ENCODE peak calls at places on chromosome 15, in four cellular contexts. One of them, this sample, is unnamed.

GRCh38 chr15:82228750-82229149 is 33.8 kb downstream of the EFL1 start:
- DNase-seq in endothelial cell of umbilical vein: no peak
- DNase-seq in NB4: no peak
- DNase-seq in A549: no peak
- DNase-seq in this sample: no peak

GRCh38 chr15:74170845-74171578 is 2.5 kb upstream of the ISLR start:
- DNase-seq in endothelial cell of umbilical vein: no peak
- DNase-seq in NB4: no peak
- DNase-seq in A549: no peak
- DNase-seq in this sample: no peak

GRCh38 chr15:65212097-65212496 is 824 bp upstream of the CILP start:
- DNase-seq in endothelial cell of umbilical vein: no peak
- DNase-seq in NB4: peak; percentile 68
- DNase-seq in A549: peak; percentile 48
- DNase-seq in this sample: peak; percentile 91

GRCh38 chr15:30919877-30920550 is 16.3 kb downstream of the FAN1 start:
- DNase-seq in endothelial cell of umbilical vein: no peak
- DNase-seq in NB4: no peak
- DNase-seq in A549: no peak
- DNase-seq in this sample: no peak

GRCh38 chr15:70799667-70800450 is 36.5 kb upstream of the UACA start:
- DNase-seq in endothelial cell of umbilical vein: peak; percentile 94
- DNase-seq in NB4: no peak
- DNase-seq in A549: no peak
- DNase-seq in this sample: no peak

GRCh38 chr15:98076021-98076816 is 115.7 kb downstream of the ARRDC4 start:
- DNase-seq in endothelial cell of umbilical vein: no peak
- DNase-seq in NB4: peak; percentile 48
- DNase-seq in A549: no peak
- DNase-seq in this sample: peak; percentile 84

GRCh38 chr15:64044315-64045105 is 1.8 kb downstream of the DAPK2 start:
- DNase-seq in endothelial cell of umbilical vein: no peak
- DNase-seq in NB4: peak; percentile 40
- DNase-seq in A549: no peak
- DNase-seq in this sample: no peak

GRCh38 chr15:89391685-89392257 is 57.1 kb upstream of the POLG start:
- DNase-seq in endothelial cell of umbilical vein: no peak
- DNase-seq in NB4: no peak
- DNase-seq in A549: no peak
- DNase-seq in this sample: no peak

GRCh38 chr15:89732451-89733172 is 18.4 kb downstream of the MESP1 start:
- DNase-seq in endothelial cell of umbilical vein: no peak
- DNase-seq in NB4: no peak
- DNase-seq in A549: no peak
- DNase-seq in this sample: no peak

GRCh38 chr15:51155906-51156305 is 61.2 kb upstream of the TNFAIP8L3 start:
- DNase-seq in endothelial cell of umbilical vein: peak; percentile 52
- DNase-seq in NB4: no peak
- DNase-seq in A549: no peak
- DNase-seq in this sample: no peak

GRCh38 chr15:62711691-62712454 is 330.7 kb upstream of the TPM1 start:
- DNase-seq in endothelial cell of umbilical vein: peak; percentile 7
- DNase-seq in NB4: no peak
- DNase-seq in A549: no peak
- DNase-seq in this sample: no peak

GRCh38 chr15:59413577-59413976 is 24.4 kb upstream of the FAM81A start:
- DNase-seq in endothelial cell of umbilical vein: no peak
- DNase-seq in NB4: no peak
- DNase-seq in A549: no peak
- DNase-seq in this sample: no peak

GRCh38 chr15:58141894-58142293 is 3.7 kb downstream of the AQP9 start:
- DNase-seq in endothelial cell of umbilical vein: no peak
- DNase-seq in NB4: no peak
- DNase-seq in A549: no peak
- DNase-seq in this sample: no peak

GRCh38 chr15:60079210-60079609 is 75.1 kb downstream of the FOXB1 start:
- DNase-seq in endothelial cell of umbilical vein: no peak
- DNase-seq in NB4: no peak
- DNase-seq in A549: no peak
- DNase-seq in this sample: no peak

GRCh38 chr15:63402498-63403253 is 21.0 kb upstream of the CA12 start:
- DNase-seq in endothelial cell of umbilical vein: peak; percentile 67
- DNase-seq in NB4: peak; percentile 53
- DNase-seq in A549: peak; percentile 55
- DNase-seq in this sample: peak; percentile 57

GRCh38 chr15:70235347-70235746 is 137.6 kb upstream of the TLE3 start:
- DNase-seq in endothelial cell of umbilical vein: no peak
- DNase-seq in NB4: no peak
- DNase-seq in A549: no peak
- DNase-seq in this sample: no peak

GRCh38 chr15:57356636-57357035 is 19.7 kb upstream of the CGNL1 start:
- DNase-seq in endothelial cell of umbilical vein: peak; percentile 22
- DNase-seq in NB4: no peak
- DNase-seq in A549: no peak
- DNase-seq in this sample: no peak

GRCh38 chr15:67142142-67143092 is 77.0 kb downstream of the SMAD3 start:
- DNase-seq in endothelial cell of umbilical vein: peak; percentile 80
- DNase-seq in NB4: no peak
- DNase-seq in A549: no peak
- DNase-seq in this sample: no peak

GRCh38 chr15:54519577-54519976 is 541.3 kb downstream of the UNC13C start:
- DNase-seq in endothelial cell of umbilical vein: no peak
- DNase-seq in NB4: no peak
- DNase-seq in A549: no peak
- DNase-seq in this sample: no peak

GRCh38 chr15:62142736-62143135 is 22.3 kb downstream of the C2CD4B start:
- DNase-seq in endothelial cell of umbilical vein: no peak
- DNase-seq in NB4: no peak
- DNase-seq in A549: no peak
- DNase-seq in this sample: no peak

GRCh38 chr15:70196314-70197291 is 98.9 kb upstream of the TLE3 start:
- DNase-seq in endothelial cell of umbilical vein: no peak
- DNase-seq in NB4: peak; percentile 78
- DNase-seq in A549: no peak
- DNase-seq in this sample: no peak

GRCh38 chr15:52262364-52262763 is 33.2 kb downstream of the MYO5C start:
- DNase-seq in endothelial cell of umbilical vein: peak; percentile 31
- DNase-seq in NB4: no peak
- DNase-seq in A549: no peak
- DNase-seq in this sample: no peak

GRCh38 chr15:77877869-77878577 is 199.5 kb downstream of the TBC1D2B start:
- DNase-seq in endothelial cell of umbilical vein: no peak
- DNase-seq in NB4: no peak
- DNase-seq in A549: no peak
- DNase-seq in this sample: no peak

GRCh38 chr15:77870195-77871065 is 207.1 kb downstream of the TBC1D2B start:
- DNase-seq in endothelial cell of umbilical vein: peak; percentile 63
- DNase-seq in NB4: peak; percentile 73
- DNase-seq in A549: peak; percentile 73
- DNase-seq in this sample: peak; percentile 72

GRCh38 chr15:77869021-77869895 is 208.3 kb downstream of the TBC1D2B start:
- DNase-seq in endothelial cell of umbilical vein: peak; percentile 10
- DNase-seq in NB4: no peak
- DNase-seq in A549: no peak
- DNase-seq in this sample: no peak

GRCh38 chr15:77871838-77872371 is 205.6 kb downstream of the TBC1D2B start:
- DNase-seq in endothelial cell of umbilical vein: no peak
- DNase-seq in NB4: peak; percentile 41
- DNase-seq in A549: no peak
- DNase-seq in this sample: peak; percentile 41

DNA sequence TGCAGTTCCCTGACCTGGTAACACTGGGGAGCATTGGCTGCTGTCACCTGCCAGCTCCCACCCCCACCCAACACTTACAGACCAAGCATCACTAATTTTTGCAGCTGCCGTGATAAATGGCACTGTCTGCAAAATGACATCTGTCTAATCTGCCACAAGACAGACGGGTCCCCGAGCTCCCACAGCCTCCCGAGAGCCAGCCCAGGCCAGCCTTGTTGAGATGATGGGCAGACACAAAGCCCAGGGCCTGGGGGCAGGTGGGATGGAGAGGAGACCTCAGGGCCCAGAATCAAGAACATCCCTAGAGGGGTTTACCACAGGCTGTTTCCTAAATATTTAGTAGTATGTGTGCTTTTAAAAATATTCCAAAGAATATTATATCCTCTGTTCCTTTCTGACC is 203.4 kb downstream of the TBC1D2B start:
- DNase-seq in endothelial cell of umbilical vein: no peak
- DNase-seq in NB4: no peak
- DNase-seq in A549: no peak
- DNase-seq in this sample: no peak
- TF ChIP-seq MYC in endothelial cell of umbilical vein: no peak
- TF ChIP-seq MYC in NB4: no peak
- TF ChIP-seq MYC in A549: no peak
- TF ChIP-seq MYC in this sample: no peak

GRCh38 chr15:69026355-69026754 is 11.9 kb downstream of the NOX5 start:
- DNase-seq in endothelial cell of umbilical vein: no peak
- DNase-seq in NB4: no peak
- DNase-seq in A549: no peak
- DNase-seq in this sample: no peak

GRCh38 chr15:69031013-69032001 is 16.8 kb downstream of the NOX5 start:
- DNase-seq in endothelial cell of umbilical vein: peak; percentile 35
- DNase-seq in NB4: peak; percentile 60
- DNase-seq in A549: peak; percentile 82
- DNase-seq in this sample: peak; percentile 53

GRCh38 chr15:69027976-69028518 is 13.6 kb downstream of the NOX5 start:
- DNase-seq in endothelial cell of umbilical vein: no peak
- DNase-seq in NB4: no peak
- DNase-seq in A549: no peak
- DNase-seq in this sample: no peak

GRCh38 chr15:69021895-69022294 is 7.4 kb downstream of the NOX5 start:
- DNase-seq in endothelial cell of umbilical vein: no peak
- DNase-seq in NB4: no peak
- DNase-seq in A549: no peak
- DNase-seq in this sample: no peak

GRCh38 chr15:69025320-69025719 is 10.8 kb downstream of the NOX5 start:
- DNase-seq in endothelial cell of umbilical vein: no peak
- DNase-seq in NB4: no peak
- DNase-seq in A549: no peak
- DNase-seq in this sample: no peak
- TF ChIP-seq MYC in endothelial cell of umbilical vein: no peak
- TF ChIP-seq MYC in NB4: no peak
- TF ChIP-seq MYC in A549: no peak
- TF ChIP-seq MYC in this sample: no peak

DNA sequence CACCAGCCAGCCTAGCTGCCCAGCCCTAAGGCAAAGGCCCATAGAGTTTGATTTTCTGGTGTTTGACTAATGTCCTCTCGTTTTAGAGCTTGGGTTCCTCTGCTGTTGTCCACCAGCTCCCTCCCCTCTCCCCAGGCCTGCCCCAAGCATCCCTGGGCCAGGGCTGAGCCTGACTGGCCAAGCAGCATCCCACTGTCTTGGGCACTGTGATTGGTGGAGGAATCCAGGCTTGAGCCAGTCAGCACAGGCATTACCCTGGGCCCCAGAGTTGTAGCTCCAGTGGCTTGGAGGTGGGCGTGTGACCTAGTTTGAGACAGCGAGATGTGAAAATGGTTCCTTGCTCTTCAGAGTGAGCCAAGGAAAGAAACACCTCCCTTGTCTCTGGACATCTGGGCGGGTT is 155.3 kb upstream of the MEF2A start:
- DNase-seq in endothelial cell of umbilical vein: no peak
- DNase-seq in NB4: no peak
- DNase-seq in A549: no peak
- DNase-seq in this sample: no peak
- TF ChIP-seq MYC in endothelial cell of umbilical vein: no peak
- TF ChIP-seq MYC in NB4: no peak
- TF ChIP-seq MYC in A549: no peak
- TF ChIP-seq MYC in this sample: no peak

DNA sequence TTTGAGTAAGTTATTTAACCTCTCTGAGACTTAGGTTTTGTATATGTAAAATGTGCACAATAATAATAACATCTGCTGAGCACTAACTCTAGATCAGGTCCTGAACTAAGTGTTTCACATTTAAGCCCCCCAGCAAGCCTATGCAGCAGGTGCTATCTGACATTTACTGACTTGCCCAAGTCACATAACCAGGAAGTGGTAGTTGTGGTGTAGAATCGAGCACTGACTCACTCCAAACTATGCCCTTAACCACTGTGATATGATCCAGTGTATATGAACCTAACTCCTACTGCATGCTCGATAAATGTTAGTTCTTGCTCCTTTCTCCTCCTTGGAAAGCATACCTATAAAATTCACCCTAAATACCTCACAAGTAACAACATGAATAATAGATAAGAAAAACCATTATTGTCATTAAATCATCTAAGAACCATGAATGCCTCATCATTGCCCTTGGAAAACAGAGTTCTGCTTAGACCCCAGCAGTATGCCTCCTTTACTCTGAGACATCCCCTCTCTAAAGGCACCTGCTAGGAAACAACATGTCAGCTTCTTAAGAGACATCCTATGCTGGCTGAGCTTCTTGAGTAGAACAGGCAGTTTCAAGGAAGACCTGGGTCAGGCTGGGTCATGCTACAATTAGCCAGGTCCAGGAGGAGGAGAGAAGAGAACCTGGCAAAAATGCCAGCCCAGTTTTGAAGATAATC is 3.0 kb upstream of the SHC4 start:
- DNase-seq in endothelial cell of umbilical vein: no peak
- DNase-seq in NB4: peak; percentile 86
- DNase-seq in A549: no peak
- DNase-seq in this sample: no peak
- TF ChIP-seq MYC in endothelial cell of umbilical vein: no peak
- TF ChIP-seq MYC in NB4: peak; percentile 23
- TF ChIP-seq MYC in A549: no peak
- TF ChIP-seq MYC in this sample: no peak